ENCODE peak calls at places on chromosomes 7 and 10, in four cellular contexts. K is astrocyte, C is BE2C, U is AG04450. F is an unnamed sample.

GRCh38 chr7:136868496-136869005 is at the start of gene CHRM2:
- DNase-seq in K (peak), C (peak), U (peak), F (no peak)

GRCh38 chr10:46321770-46322169 is 35.0 kb downstream of the ANTXRL start:
- DNase-seq in K (no peak), C (no peak), U (no peak), F (no peak)

GRCh38 chr7:99616359-99617186 is at the start of gene ZSCAN25:
- DNase-seq in K (peak), C (peak), U (peak), F (peak)

GRCh38 chr7:101386558-101387199 is 24.0 kb downstream of the COL26A1 start:
- DNase-seq in K (peak), C (peak), U (no peak), F (no peak)

GRCh38 chr10:131354380-131354779 is 42.9 kb upstream of the TCERG1L start:
- DNase-seq in K (no peak), C (no peak), U (no peak), F (no peak)

GRCh38 chr7:138223402-138223872 is 147.2 kb downstream of the AKR1D1 start:
- DNase-seq in K (no peak), C (no peak), U (no peak), F (no peak)

GRCh38 chr7:101166909-101167644 is 1.7 kb upstream of the VGF start:
- DNase-seq in K (no peak), C (peak), U (no peak), F (no peak)

GRCh38 chr7:2934211-2934731 is 90.2 kb upstream of the GNA12 start:
- DNase-seq in K (peak), C (no peak), U (peak), F (peak)

GRCh38 chr7:134701272-134701671 is 54.6 kb downstream of the BPGM start:
- DNase-seq in K (no peak), C (peak), U (no peak), F (no peak)

GRCh38 chr7:130112662-130113425 is 42.5 kb downstream of the KLHDC10 start:
- DNase-seq in K (no peak), C (no peak), U (no peak), F (no peak)
- H3K4me3 ChIP-seq in K (no peak), C (no peak), U (no peak), F (no peak)

DNA sequence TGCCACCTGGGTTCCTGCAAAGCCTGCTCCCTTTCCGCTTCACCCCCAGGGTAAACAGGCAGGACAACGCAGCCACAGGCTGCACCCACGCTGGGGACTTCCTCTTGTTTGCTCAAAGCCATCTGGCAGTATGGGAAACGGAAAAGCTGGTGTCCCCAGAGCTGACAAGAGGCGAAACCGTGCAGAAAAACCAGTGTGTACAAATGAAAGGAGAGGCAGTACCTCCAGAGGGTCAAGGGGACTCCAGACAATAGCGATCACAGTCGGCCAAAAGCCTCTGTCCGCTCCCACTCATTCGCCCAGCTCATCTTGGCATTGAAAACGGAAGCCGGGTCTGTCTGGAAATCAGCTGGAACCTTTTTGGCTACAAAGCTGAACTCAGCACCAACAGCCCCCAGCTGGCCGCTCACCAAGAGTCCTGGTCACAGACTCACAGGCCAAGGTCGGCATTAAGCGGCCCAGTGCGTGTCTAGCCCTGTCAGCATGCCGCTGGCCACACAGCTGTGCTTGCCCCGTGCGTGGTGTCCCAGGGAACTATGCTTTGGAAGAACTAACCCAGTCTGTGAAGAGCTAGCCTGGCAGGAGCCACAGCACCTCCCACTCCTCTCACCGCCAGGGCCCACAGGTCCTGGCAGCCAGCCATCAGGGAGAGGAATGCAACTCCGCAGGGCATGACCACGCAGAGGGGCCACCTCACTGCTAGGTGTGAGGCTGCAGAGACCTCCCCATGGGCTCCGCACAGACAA is 10.4 kb downstream of the TNS3 start:
- DNase-seq in K (peak), C (peak), U (peak), F (peak)
- TF ChIP-seq CTCF in K (no peak), C (peak), U (peak), F (no peak)

DNA sequence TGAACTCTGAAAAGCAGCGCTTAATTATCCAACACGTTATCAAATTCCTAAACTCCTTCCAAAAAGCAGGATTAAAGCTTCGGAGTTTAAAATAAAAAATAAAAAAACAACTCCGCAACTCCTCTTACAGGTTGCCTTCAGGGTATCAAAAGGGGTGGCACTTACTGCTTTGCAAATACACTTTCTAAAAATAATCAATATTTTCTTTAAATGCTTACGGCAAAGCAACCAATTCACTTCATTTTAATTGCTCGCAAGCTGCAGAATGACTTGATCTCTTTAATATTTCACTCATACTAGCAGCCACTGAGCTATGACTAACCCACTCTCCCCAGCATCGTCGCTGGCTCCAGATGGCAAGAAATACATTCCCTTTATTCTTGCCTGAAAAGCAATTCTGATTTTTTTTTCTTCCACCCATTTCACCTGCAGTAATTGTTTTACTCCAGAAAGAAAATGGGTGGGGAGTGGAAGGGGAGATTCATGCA is 54.4 kb upstream of the FHIP2A start:
- DNase-seq in K (peak), C (no peak), U (peak), F (no peak)
- H3K4me3 ChIP-seq in K (peak), C (peak), U (peak), F (peak)

GRCh38 chr10:90504172-90504571 is 353.7 kb downstream of the HTR7 start:
- DNase-seq in K (no peak), C (no peak), U (no peak), F (no peak)
- TF ChIP-seq CTCF in K (peak), C (no peak), U (no peak), F (no peak)

GRCh38 chr10:43905502-43906236 is 257.0 kb upstream of the ZNF32 start:
- DNase-seq in K (peak), C (peak), U (no peak), F (no peak)
- H3K4me3 ChIP-seq in K (no peak), C (no peak), U (no peak), F (no peak)

GRCh38 chr10:21020545-21020944 is 123.4 kb upstream of the NEBL start:
- DNase-seq in K (no peak), C (peak), U (no peak), F (no peak)
- TF ChIP-seq CTCF in K (no peak), C (peak), U (no peak), F (peak)

DNA sequence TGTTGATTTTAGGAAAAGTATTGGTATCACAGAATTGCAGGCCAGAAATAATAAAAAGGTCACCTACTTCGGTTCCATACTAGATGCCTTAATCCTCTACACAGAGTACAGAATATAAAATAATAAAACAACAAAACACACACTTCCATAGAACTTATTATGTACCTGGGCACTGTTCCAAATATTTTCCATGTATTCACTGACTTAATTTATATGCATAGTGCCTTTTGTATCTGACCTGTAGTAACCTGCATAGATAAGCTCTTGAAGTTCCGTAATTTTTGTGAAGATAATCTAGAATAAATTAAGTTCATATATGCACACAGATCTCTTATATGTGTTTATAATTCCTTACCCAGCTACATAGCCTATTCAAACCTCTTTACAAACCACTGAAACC is 78.3 kb downstream of the RAPGEF5 start:
- DNase-seq in K (no peak), C (no peak), U (no peak), F (no peak)
- H3K4me3 ChIP-seq in K (no peak), C (no peak), U (no peak), F (no peak)

DNA sequence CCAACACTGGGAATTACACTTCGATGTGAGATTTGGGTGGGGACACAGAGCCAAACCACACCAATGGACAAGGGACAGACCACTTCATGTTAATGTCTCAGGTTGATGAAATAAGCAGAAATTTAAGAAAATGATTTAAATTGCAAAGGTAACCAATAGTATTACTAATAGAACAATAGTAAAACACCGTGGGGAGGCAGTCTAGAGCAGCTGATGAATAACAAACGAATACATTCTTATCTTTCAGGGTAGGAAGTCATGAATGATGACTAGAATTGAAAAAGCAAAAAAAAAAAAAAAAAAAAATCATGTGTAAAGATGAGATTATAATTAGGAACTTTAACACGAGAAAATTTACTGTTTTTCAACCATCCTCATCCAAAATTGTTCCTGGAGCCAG is 171.9 kb upstream of the TEX47 start:
- DNase-seq in K (no peak), C (no peak), U (no peak), F (no peak)
- TF ChIP-seq CTCF in K (no peak), C (no peak), U (no peak), F (no peak)

DNA sequence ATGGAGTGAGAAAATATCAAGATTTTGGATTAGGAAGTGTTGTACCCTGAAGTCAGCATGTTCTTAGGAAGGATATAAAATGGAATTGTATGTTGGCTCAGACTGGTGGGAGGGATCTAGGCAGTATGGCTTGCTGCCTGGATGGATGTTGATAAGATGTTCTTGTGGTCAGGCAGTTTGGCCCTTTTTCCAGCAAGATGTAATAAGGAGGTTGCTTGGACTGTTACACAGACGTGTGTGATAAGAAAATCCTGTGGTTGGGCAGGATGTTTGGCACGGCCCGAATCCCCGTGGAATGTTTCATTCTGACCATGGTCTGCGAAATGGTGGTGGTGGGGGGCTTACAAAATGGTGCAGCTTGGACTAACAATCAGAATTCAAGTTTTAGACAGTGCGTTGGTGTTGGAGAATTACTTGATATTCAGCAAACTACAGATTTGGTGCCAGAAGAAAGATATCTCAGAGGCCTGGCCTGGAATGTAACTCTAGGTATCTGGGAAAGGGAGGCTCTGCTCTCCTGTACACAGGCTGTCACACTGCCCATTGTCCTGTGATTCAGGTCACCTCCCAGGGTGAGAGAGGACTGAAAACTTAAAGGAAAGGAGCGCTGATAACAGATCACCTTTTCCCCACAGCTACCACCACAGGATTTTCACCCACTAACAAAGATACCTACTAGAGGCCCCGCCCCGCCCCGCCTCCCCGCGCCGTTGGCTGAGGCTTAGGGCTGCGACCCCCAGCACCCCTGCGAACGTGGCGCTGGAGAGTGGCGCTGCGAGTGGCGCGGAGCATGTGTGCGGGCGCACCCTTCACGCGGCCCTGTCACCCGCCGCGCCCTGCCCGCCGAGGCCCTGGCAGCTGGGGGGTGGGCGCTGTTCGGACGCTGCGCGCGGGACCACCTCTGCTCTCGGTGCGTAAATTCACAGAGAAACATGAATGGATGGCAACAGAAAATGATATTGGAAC is 19.3 kb upstream of the ZNF680 start:
- DNase-seq in K (peak), C (no peak), U (no peak), F (peak)
- H3K4me3 ChIP-seq in K (no peak), C (no peak), U (no peak), F (no peak)